ENCODE peak calls at places on chromosomes 5 and 9, in six cellular contexts. V is Peyer's patch, O is GM12865, Q is pancreas, X is adrenal gland, R is foreskin fibroblast. A is an unnamed sample.
A peak's percentile ranks its signal among the peaks of the same experiment; 100 is the strongest.

GRCh38 chr5:33563983-33564908 is 123.5 kb downstream of the TARS1 start:
- DNase-seq in X (no peak), O (no peak), Q (no peak), R (peak; percentile 12), V (no peak), A (no peak)

GRCh38 chr5:132458651-132459030 is 31.9 kb downstream of the IRF1 start:
- DNase-seq in X (no peak), R (peak; percentile 73), V (peak; percentile 15), Q (no peak), O (peak; percentile 69), A (no peak)

GRCh38 chr9:111743275-111743674 is 51.5 kb downstream of the SHOC1 start:
- DNase-seq in V (no peak), X (no peak), O (no peak), R (peak; percentile 92), Q (no peak), A (no peak)

GRCh38 chr5:133404724-133405123 is 207.6 kb downstream of the FSTL4 start:
- DNase-seq in O (no peak), X (no peak), R (no peak), Q (no peak), V (no peak), A (no peak)

GRCh38 chr9:112176410-112177010 is 1.4 kb upstream of the SUSD1 start:
- DNase-seq in O (no peak), R (no peak), V (peak; percentile 53), X (no peak), Q (no peak), A (no peak)

GRCh38 chr9:28136113-28136512 is 562.8 kb upstream of the C9orf72 start:
- DNase-seq in V (no peak), X (no peak), O (no peak), Q (no peak), R (no peak), A (no peak)

GRCh38 chr9:114769664-114770063 is 36.2 kb downstream of the TNFSF15 start:
- DNase-seq in R (peak; percentile 58), X (no peak), Q (no peak), V (no peak), O (no peak), A (no peak)

GRCh38 chr9:87678650-87679355 is 47.1 kb upstream of the CTSL start:
- DNase-seq in Q (no peak), O (peak; percentile 57), X (peak; percentile 72), R (peak; percentile 91), V (peak; percentile 73), A (peak; percentile 48)

GRCh38 chr5:81288021-81288433 is 13.4 kb upstream of the ZCCHC9 start:
- DNase-seq in Q (no peak), O (peak; percentile 23), X (no peak), V (no peak), R (no peak), A (no peak)

DNA sequence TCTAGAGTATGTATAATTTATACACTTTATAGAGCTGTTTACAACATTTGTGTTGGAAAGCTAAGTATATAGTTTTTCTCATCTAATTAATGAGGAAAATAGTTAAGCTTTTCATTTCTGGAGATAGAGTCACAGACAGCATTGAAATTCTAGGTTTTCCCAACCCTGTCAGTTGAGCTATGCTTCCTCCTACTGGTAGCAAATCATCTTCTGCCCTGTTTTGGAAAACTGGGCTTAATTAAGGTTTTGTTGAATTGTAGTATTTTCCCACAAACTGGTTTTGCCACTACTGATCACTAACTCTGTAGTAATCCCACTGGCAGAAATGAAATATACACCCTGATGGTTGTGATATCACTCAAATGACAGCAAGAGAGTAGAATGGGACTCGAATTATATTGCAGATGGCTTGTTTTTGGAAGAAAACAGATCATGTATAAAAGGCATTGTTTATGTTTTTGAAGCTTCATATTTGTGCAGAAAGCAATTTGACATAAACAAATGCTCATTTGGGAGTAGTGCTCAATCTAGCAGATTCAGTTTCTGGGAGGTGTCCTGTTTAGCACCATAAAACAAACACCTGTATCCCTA is 46.6 kb downstream of the CD180 start:
- DNase-seq in O (no peak), R (peak; percentile 64), X (no peak), V (no peak), Q (no peak), A (no peak)
- TF ChIP-seq CTCF in O (peak; percentile 7), R (peak; percentile 55), X (no peak), V (peak; percentile 17), Q (peak; percentile 10), A (peak; percentile 79)

DNA sequence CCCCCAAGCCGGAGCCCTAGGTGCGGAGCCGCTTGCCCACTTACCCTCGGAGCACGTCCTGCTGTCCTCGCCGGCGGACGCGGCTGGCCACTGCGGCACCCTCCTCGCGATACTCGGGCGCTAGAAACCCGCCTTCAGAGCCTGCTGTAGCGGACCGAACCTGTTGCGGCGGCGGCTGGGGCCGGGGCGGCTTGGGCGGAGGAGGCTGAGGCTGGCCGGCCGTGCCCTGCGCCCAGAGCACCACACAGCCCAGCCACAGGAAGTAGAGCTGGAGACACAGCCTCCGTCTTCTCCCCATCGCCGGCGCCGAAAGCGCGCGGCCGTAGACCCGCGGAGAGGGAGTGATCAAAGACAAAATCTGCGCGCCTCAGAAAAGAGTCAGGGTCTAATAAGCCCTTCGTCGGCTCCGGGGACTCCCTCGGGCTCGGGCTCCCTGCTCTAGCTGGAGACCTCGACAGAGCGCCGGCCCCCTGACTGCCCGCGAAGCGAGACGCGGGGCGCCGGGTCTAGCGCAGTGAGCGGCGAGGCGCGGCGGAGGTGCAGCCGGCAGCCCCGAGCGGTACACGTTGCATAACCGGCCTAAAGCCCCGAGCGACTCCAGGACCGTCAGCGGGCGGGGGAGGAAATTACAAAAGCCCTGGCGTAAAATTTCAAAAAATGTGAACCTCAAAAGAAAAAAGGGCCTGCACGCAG is 593 bp downstream of the FBN2 start:
- DNase-seq in V (no peak), R (peak; percentile 86), Q (peak; percentile 20), O (no peak), X (peak; percentile 61), A (no peak)
- H3K4me3 ChIP-seq in V (peak overlapping the region; percentile 53), R (peak overlapping the region; percentile 92), Q (peak overlapping the region; percentile 10), O (no peak overlapping the region), X (peak overlapping the region; percentile 70), A (no peak overlapping the region)

DNA sequence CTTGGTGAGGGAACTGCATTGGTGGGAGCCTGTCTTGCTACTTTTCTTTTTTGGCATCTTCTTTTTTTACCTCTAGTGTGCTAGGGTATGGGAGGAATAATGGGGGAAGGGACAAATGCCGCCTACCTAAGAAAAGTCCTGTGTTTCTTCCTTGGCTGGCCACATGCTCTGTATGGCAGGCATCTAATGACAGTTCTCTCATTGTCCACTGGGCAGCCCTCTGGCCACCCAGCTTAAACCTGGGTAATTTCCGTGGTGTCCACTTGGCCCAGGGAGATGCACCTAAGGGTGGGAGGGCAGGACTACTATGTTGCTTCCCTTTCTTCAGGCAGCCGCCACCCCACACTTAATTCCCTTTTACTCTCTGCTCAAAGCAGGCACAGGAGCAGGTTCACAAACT is 173.1 kb downstream of the YTHDC2 start:
- DNase-seq in O (no peak), R (no peak), Q (no peak), X (no peak), V (no peak), A (no peak)
- TF ChIP-seq CTCF in O (no peak), R (no peak), Q (no peak), X (no peak), V (no peak), A (no peak)

GRCh38 chr9:129336601-129337286 is 158.7 kb upstream of the IER5L start:
- DNase-seq in O (peak; percentile 50), V (peak; percentile 55), R (peak; percentile 75), Q (peak; percentile 31), X (peak; percentile 52), A (no peak)
- H3K4me3 ChIP-seq in O (no peak overlapping the region), V (peak overlapping the region; percentile 41), R (peak overlapping the region; percentile 7), Q (no peak overlapping the region), X (no peak overlapping the region), A (no peak overlapping the region)

DNA sequence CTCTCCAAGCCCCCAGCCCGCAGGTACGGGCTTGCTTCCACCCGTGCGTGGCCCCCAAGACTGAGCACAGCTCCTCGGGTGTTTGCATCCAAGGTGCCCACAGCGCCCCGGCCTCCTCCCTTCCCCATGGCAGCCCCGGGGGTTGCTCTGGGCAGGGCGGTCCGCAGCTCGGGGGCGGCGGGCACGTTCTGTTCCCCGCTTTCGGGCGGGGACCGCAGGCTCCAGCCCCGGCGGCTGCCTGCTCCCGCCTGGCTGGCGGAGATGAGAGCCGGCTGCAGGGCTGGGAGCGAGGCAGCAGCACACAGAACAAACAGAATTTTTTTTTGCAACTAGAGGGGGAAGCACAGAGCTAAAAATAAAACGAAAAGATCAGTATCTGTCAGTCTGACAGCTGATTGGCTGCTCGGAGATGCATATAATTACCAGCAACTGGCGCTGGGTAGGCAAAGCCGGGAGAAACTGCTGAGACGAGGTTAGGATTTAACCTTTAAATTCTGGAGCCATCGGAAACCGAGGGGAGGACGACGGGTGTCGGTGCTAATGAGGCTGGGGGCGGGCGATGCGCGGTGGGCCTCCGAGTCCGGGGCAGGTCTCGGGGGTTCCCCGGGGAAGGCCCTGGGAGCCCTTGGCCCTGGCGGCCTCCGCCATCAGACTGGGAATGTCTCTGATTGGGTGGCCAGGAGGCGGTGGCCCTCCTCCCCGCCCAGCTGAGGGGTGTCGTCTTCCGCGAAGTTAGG is 142.7 kb upstream of the IER5L start:
- DNase-seq in Q (peak; percentile 54), X (peak; percentile 84), O (peak; percentile 72), V (peak; percentile 67), R (peak; percentile 81), A (peak; percentile 89)
- TF ChIP-seq CTCF in Q (no peak), X (peak; percentile 31), O (no peak), V (no peak), R (peak; percentile 11), A (peak; percentile 29)

GRCh38 chr5:171314728-171315385 is 5.8 kb downstream of the TLX3 start:
- DNase-seq in X (peak; percentile 48), R (no peak), O (no peak), Q (no peak), V (no peak), A (no peak)
- H3K4me3 ChIP-seq in X (no peak overlapping the region), R (no peak overlapping the region), O (no peak overlapping the region), Q (no peak overlapping the region), V (peak overlapping the region; percentile 6), A (no peak overlapping the region)

GRCh38 chr9:120539951-120540350 is 40.0 kb downstream of the CDK5RAP2 start:
- DNase-seq in R (peak; percentile 42), X (no peak), Q (no peak), O (no peak), V (no peak), A (no peak)

GRCh38 chr9:120541921-120542320 is 38.0 kb downstream of the CDK5RAP2 start:
- DNase-seq in V (no peak), X (no peak), O (no peak), R (no peak), Q (no peak), A (no peak)

GRCh38 chr9:120545691-120546565 is 34.0 kb downstream of the CDK5RAP2 start:
- DNase-seq in X (no peak), R (peak; percentile 40), O (no peak), V (no peak), Q (no peak), A (no peak)

GRCh38 chr9:120544441-120544840 is 35.5 kb downstream of the CDK5RAP2 start:
- DNase-seq in X (no peak), V (no peak), O (no peak), R (no peak), Q (no peak), A (no peak)

GRCh38 chr9:120542701-120543490 is 37.1 kb downstream of the CDK5RAP2 start:
- DNase-seq in O (no peak), X (no peak), V (no peak), R (peak; percentile 16), Q (no peak), A (no peak)
- TF ChIP-seq CTCF in O (no peak), X (no peak), V (no peak), R (no peak), Q (no peak), A (no peak)